ENCODE peak calls at places on chromosomes 4 and X, in ten cellular contexts. Q is stimulated activated CD4-positive, alpha-beta T cell treated with anti-CD3 and anti-CD28 coated beads, Interleukin-15, amount 100 ng/mL, for 1 hour; X is lower lobe of right lung; Y is astrocyte of the hippocampus; N is tibial nerve; U is mesothelial cell of epicardium; D is ELR; J is ELF-1; T is M059J; O is cardiac fibroblast. G is an unnamed sample.

GRCh38 chr4:3311095-3311372 is 18.2 kb downstream of the RGS12 start:
- DNase-seq in T (no peak), U (no peak), D (no peak), N (no peak), Y (no peak), O (no peak), X (no peak), J (no peak), Q (no peak), G (no peak)

GRCh38 chrX:29397506-29397905 is 810.3 kb downstream of the IL1RAPL1 start:
- DNase-seq in Y (peak), D (no peak), Q (no peak), T (peak), J (no peak), N (no peak), X (no peak), U (no peak), O (peak), G (no peak)

GRCh38 chrX:150406559-150406958 is 43.4 kb downstream of the MAMLD1 start:
- DNase-seq in J (no peak), O (no peak), D (no peak), N (no peak), Y (no peak), X (no peak), U (no peak), Q (no peak), T (peak), G (no peak)

GRCh38 chr4:158169516-158169915 is 3.3 kb downstream of the GASK1B start:
- DNase-seq in O (peak), U (no peak), J (no peak), D (no peak), T (peak), Y (peak), Q (no peak), X (no peak), N (no peak), G (no peak)

GRCh38 chr4:83408958-83409357 is 46.7 kb downstream of the HELQ start:
- DNase-seq in J (no peak), X (no peak), D (no peak), N (no peak), O (no peak), U (no peak), Y (no peak), T (no peak), Q (no peak), G (no peak)

GRCh38 chr4:42786350-42787070 is 106.0 kb upstream of the GRXCR1 start:
- DNase-seq in X (peak), T (peak), O (no peak), Q (no peak), Y (no peak), D (no peak), N (no peak), J (peak), U (no peak), G (no peak)

GRCh38 chr4:176313596-176314341 is 6.0 kb upstream of the SPCS3 start:
- DNase-seq in X (no peak), Y (no peak), O (no peak), Q (no peak), T (no peak), N (no peak), D (no peak), J (no peak), U (no peak), G (no peak)

GRCh38 chrX:49627030-49627777 is 28.4 kb downstream of the GAGE1 start:
- DNase-seq in O (peak), U (no peak), X (no peak), J (peak), Y (no peak), Q (no peak), D (no peak), T (peak), N (no peak), G (peak)

GRCh38 chr4:137823007-137823406 is 290.7 kb upstream of the PCDH18 start:
- DNase-seq in Y (no peak), N (no peak), O (peak), J (no peak), D (peak), X (no peak), T (no peak), Q (no peak), U (no peak), G (no peak)

GRCh38 chr4:186307916-186308315 is 41.9 kb downstream of the F11 start:
- DNase-seq in O (no peak), Y (no peak), D (no peak), X (no peak), U (no peak), N (no peak), Q (no peak), T (no peak), J (no peak), G (no peak)

GRCh38 chrX:9907645-9908387 is 59.3 kb upstream of the CLDN34 start:
- DNase-seq in T (peak), Y (peak), O (peak), J (no peak), Q (no peak), N (no peak), D (peak), X (no peak), U (no peak), G (no peak)

GRCh38 chrX:140710710-140711109 is 1.2 kb downstream of the LINC00632 start:
- DNase-seq in D (peak), N (no peak), Y (peak), Q (no peak), O (peak), J (peak), U (no peak), X (no peak), T (no peak), G (no peak)

GRCh38 chrX:70411475-70411874 is 11.6 kb upstream of the GDPD2 start:
- DNase-seq in X (no peak), J (no peak), D (no peak), N (no peak), O (peak), Y (no peak), T (no peak), U (no peak), Q (no peak), G (no peak)

GRCh38 chr4:38330321-38330720 is 333.7 kb upstream of the KLF3 start:
- DNase-seq in N (no peak), Q (no peak), Y (no peak), X (no peak), T (no peak), D (no peak), J (peak), O (no peak), U (no peak), G (no peak)

GRCh38 chr4:164482788-164483187 is 271.1 kb upstream of the SMIM31 start:
- DNase-seq in U (no peak), O (no peak), Y (no peak), X (no peak), N (no peak), Q (no peak), D (no peak), J (no peak), T (no peak), G (no peak)

GRCh38 chr4:86011117-86011516 is 348.7 kb downstream of the MAPK10 start:
- DNase-seq in J (no peak), U (no peak), Q (no peak), D (peak), O (peak), N (no peak), T (peak), Y (peak), X (no peak), G (no peak)

GRCh38 chr4:65670331-65671031 is at the start of gene EPHA5:
- DNase-seq in D (peak), Q (no peak), T (peak), O (peak), N (peak), U (peak), Y (peak), J (peak), X (peak), G (no peak)

GRCh38 chr4:1748465-1748995 is 27.2 kb downstream of the TACC3 start:
- DNase-seq in T (peak), J (peak), U (peak), O (peak), X (peak), D (peak), N (peak), Y (peak), Q (peak), G (peak)

GRCh38 chrX:110394653-110395052 is 36.0 kb downstream of the RTL9 start:
- DNase-seq in T (peak), N (no peak), Y (peak), U (no peak), J (peak), O (no peak), D (peak), X (no peak), Q (no peak), G (no peak)

GRCh38 chr4:7336067-7336569 is 98.6 kb downstream of the PSAPL1 start:
- DNase-seq in O (no peak), U (no peak), T (no peak), N (no peak), D (no peak), Q (no peak), J (no peak), X (no peak), Y (no peak), G (no peak)

GRCh38 chrX:13055486-13055885 is 11.1 kb upstream of the FAM9C start:
- DNase-seq in T (no peak), N (no peak), Y (no peak), U (no peak), D (no peak), O (no peak), Q (no peak), J (no peak), X (no peak), G (no peak)

GRCh38 chrX:130916636-130917422 is 13.8 kb upstream of the ENOX2 start:
- DNase-seq in D (peak), Y (peak), J (peak), T (peak), X (no peak), U (peak), N (no peak), O (peak), Q (peak), G (peak)

GRCh38 chrX:40530471-40530870 is 50.3 kb upstream of the ATP6AP2 start:
- DNase-seq in D (no peak), Q (no peak), X (no peak), O (no peak), Y (no peak), U (no peak), N (no peak), T (no peak), J (peak), G (no peak)

GRCh38 chr4:99447079-99447478 is 11.9 kb upstream of the ADH7 start:
- DNase-seq in Y (peak), J (peak), Q (no peak), X (no peak), D (peak), N (no peak), T (peak), O (peak), U (no peak), G (no peak)

GRCh38 chr4:53702334-53703266 is 111.3 kb upstream of the LNX1 start:
- DNase-seq in U (no peak), J (peak), N (peak), Y (peak), O (peak), X (peak), T (peak), Q (no peak), D (peak), G (no peak)

GRCh38 chrX:40132751-40133150 is 35.0 kb upstream of the BCOR start:
- DNase-seq in U (no peak), O (peak), Y (peak), N (peak), X (peak), J (no peak), D (peak), T (peak), Q (no peak), G (no peak)

G was measured in naive thymus-derived CD4-positive, alpha-beta T cell.